ENCODE peak calls at places on chromosomes 2 and 18, in five cellular contexts. C is effector memory CD4-positive, alpha-beta T cell; Z is mesendoderm; H is psoas muscle; L is tibial artery. K is an unnamed sample.

GRCh38 chr2:174573621-174574081 is 24.0 kb downstream of the WIPF1 start:
- DNase-seq in L (no peak), C (peak; percentile 11), H (no peak), Z (no peak), K (no peak)

GRCh38 chr2:181163139-181163538 is 182.7 kb downstream of the UBE2E3 start:
- DNase-seq in Z (no peak), H (no peak), C (no peak), L (no peak), K (no peak)

GRCh38 chr2:24153478-24153877 is 21.4 kb upstream of the FAM228A start:
- DNase-seq in C (no peak), L (no peak), H (no peak), Z (no peak), K (no peak)

GRCh38 chr18:47594621-47595086 is 335.8 kb downstream of the SMAD2 start:
- DNase-seq in H (no peak), Z (no peak), L (no peak), C (no peak), K (no peak)

GRCh38 chr2:131827481-131828163 is 299.9 kb downstream of the CCDC74A start:
- DNase-seq in H (no peak), Z (no peak), L (no peak), C (no peak), K (no peak)

GRCh38 chr2:48566582-48566981 is 36.6 kb downstream of the STON1 start:
- DNase-seq in H (no peak), Z (peak; percentile 55), C (no peak), L (no peak), K (no peak)

GRCh38 chr2:29226375-29226774 is 111.2 kb downstream of the CLIP4 start:
- DNase-seq in H (no peak), L (no peak), Z (no peak), C (no peak), K (no peak)

GRCh38 chr2:88654714-88655113 is 27.4 kb upstream of the EIF2AK3 start:
- DNase-seq in Z (no peak), C (no peak), H (no peak), L (no peak), K (no peak)

GRCh38 chr2:216700088-216700567 is 4.8 kb upstream of the IGFBP5 start:
- DNase-seq in C (no peak), H (no peak), L (no peak), Z (no peak), K (no peak)

GRCh38 chr18:48924621-48925601 is 25.9 kb downstream of the SMAD7 start:
- DNase-seq in L (no peak), C (no peak), Z (peak; percentile 14), H (no peak), K (no peak)

GRCh38 chr2:112048236-112048592 is 6.9 kb upstream of the TMEM87B start:
- DNase-seq in C (no peak), Z (peak; percentile 89), H (no peak), L (no peak), K (no peak)
- H3K27ac ChIP-seq in C (no peak overlapping the region), Z (peak overlapping the region; percentile 96), H (no peak overlapping the region), L (peak overlapping the region; percentile 16), K (peak overlapping the region; percentile 52)

GRCh38 chr2:129336276-129336675 is 643.2 kb upstream of the RAB6C start:
- DNase-seq in H (no peak), Z (no peak), C (no peak), L (no peak), K (no peak)
- H3K27ac ChIP-seq in H (peak overlapping the region; percentile 66), Z (no peak overlapping the region), C (no peak overlapping the region), L (peak overlapping the region; percentile 78), K (peak overlapping the region; percentile 40)

GRCh38 chr2:3465328-3465727 is 54.0 kb downstream of the ADI1 start:
- DNase-seq in Z (no peak), H (no peak), L (no peak), C (no peak), K (no peak)
- H3K27ac ChIP-seq in Z (no peak overlapping the region), H (peak overlapping the region; percentile 56), L (peak overlapping the region; percentile 62), C (no peak overlapping the region), K (peak overlapping the region; percentile 91)

GRCh38 chr2:172000696-172001361 is 1.1 kb downstream of the METAP1D start:
- DNase-seq in C (no peak), L (no peak), Z (no peak), H (no peak), K (no peak)
- H3K27ac ChIP-seq in C (no peak overlapping the region), L (no peak overlapping the region), Z (no peak overlapping the region), H (peak overlapping the region; percentile 91), K (no peak overlapping the region)

DNA sequence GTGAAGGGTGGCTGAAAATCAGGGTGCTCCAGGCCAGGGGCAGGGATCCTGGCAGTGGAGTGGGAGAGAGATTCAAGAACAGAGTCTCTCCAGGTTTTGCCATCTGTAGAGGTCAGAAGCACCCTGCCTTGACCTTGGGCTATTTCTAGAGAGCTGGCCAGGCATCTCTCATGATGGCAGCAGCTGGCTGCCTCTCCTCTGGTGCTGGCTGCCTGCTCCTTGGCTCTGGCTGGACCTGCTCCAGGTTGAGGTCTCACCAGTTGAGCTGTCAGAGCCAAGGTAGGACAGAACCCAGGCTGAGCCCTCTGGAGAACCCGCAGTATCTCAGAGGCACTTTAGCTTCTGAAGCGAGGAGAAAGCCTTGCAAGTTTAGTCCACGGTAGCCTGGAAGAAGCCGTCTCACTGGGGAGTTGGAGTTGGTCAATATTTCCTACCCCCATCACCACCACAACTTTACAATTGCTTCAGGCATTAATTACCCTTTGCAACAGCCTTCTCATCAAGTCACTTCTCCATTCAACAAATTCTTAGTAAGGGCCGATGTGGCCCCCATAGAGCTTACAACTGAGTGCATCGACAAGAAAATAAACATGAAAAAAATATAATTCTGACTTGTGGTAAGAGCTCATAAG is 25.6 kb downstream of the GNLY start:
- DNase-seq in C (no peak), L (no peak), Z (no peak), H (peak; percentile 66), K (no peak)
- H3K27ac ChIP-seq in C (no peak overlapping the region), L (no peak overlapping the region), Z (no peak overlapping the region), H (no peak overlapping the region), K (no peak overlapping the region)

GRCh38 chr2:189504238-189504637 is 63.0 kb downstream of the WDR75 start:
- DNase-seq in Z (no peak), H (no peak), L (no peak), C (no peak), K (no peak)

GRCh38 chr2:189506514-189506976 is 65.3 kb downstream of the WDR75 start:
- DNase-seq in Z (peak; percentile 97), C (no peak), L (no peak), H (no peak), K (no peak)

GRCh38 chr2:189501487-189501886 is 60.2 kb downstream of the WDR75 start:
- DNase-seq in H (no peak), Z (no peak), L (no peak), C (no peak), K (no peak)

GRCh38 chr2:189500456-189501160 is 59.3 kb downstream of the WDR75 start:
- DNase-seq in Z (no peak), C (no peak), H (no peak), L (no peak), K (no peak)

GRCh38 chr2:189505412-189505953 is 64.2 kb downstream of the WDR75 start:
- DNase-seq in Z (peak; percentile 97), H (no peak), C (no peak), L (no peak), K (no peak)
- H3K27ac ChIP-seq in Z (no peak overlapping the region), H (no peak overlapping the region), C (no peak overlapping the region), L (no peak overlapping the region), K (no peak overlapping the region)

GRCh38 chr2:42907835-42908234 is 115.5 kb upstream of the HAAO start:
- DNase-seq in L (no peak), Z (no peak), H (no peak), C (no peak), K (no peak)

GRCh38 chr2:42906557-42907380 is 114.4 kb upstream of the HAAO start:
- DNase-seq in L (peak; percentile 84), H (peak; percentile 57), Z (peak; percentile 72), C (no peak), K (no peak)

GRCh38 chr2:42905341-42906114 is 113.1 kb upstream of the HAAO start:
- DNase-seq in H (peak; percentile 44), L (no peak), Z (peak; percentile 72), C (no peak), K (no peak)

GRCh38 chr2:42904576-42904876 is 112.1 kb upstream of the HAAO start:
- DNase-seq in C (no peak), H (no peak), Z (no peak), L (no peak), K (no peak)

DNA sequence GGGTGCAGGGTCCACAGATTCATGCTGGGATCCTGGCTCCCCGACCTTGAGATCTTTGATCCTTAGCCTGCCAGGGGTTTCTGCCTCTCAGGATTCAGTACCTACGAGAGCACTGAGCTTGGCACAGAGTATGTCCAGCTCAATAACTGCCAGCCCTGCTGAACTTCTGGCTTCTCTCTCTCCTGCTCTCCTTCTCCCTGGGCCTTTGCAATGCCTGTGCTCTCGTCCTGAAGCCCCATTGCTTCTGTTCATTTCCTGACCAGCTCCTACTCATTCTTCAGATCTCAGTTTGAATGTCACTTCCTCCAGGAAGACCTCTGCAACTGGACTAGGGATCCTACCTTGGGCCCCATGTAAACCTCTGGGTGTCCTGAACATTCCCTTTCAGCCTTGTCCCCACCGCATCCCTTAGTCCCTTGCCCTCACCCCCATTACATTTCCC is 113.8 kb upstream of the HAAO start:
- DNase-seq in C (no peak), H (no peak), L (no peak), Z (no peak), K (no peak)
- H3K27ac ChIP-seq in C (no peak overlapping the region), H (peak overlapping the region; percentile 71), L (peak overlapping the region; percentile 87), Z (peak overlapping the region; percentile 42), K (peak overlapping the region; percentile 93)

GRCh38 chr2:31238126-31238905 is 4.4 kb downstream of the EHD3 start:
- DNase-seq in L (peak; percentile 36), Z (no peak), H (no peak), C (no peak), K (no peak)
- H3K27ac ChIP-seq in L (peak overlapping the region; percentile 94), Z (no peak overlapping the region), H (peak overlapping the region; percentile 84), C (no peak overlapping the region), K (peak overlapping the region; percentile 90)

GRCh38 chr2:1738163-1738562 is 6.2 kb downstream of the PXDN start:
- DNase-seq in Z (no peak), L (no peak), H (no peak), C (no peak), K (no peak)
- H3K27ac ChIP-seq in Z (no peak overlapping the region), L (no peak overlapping the region), H (no peak overlapping the region), C (no peak overlapping the region), K (peak overlapping the region; percentile 76)

K was measured in thoracic aorta.